ENCODE peak calls at places on chromosomes 1 and 21, in four cellular contexts. One of them, this sample, is unnamed.

GRCh38 chr1:79197421-79197820 is 190.9 kb upstream of the ADGRL4 start:
- DNase-seq in tibial nerve: no peak
- DNase-seq in CD4-positive, alpha-beta T cell: no peak
- DNase-seq in colonic mucosa: no peak
- DNase-seq in this sample: no peak

GRCh38 chr1:244163131-244163530 is 112.0 kb downstream of the ZBTB18 start:
- DNase-seq in CD4-positive, alpha-beta T cell: no peak
- DNase-seq in tibial nerve: no peak
- DNase-seq in colonic mucosa: no peak
- DNase-seq in this sample: no peak

GRCh38 chr21:15441060-15441493 is 288.7 kb upstream of the USP25 start:
- DNase-seq in colonic mucosa: no peak
- DNase-seq in tibial nerve: no peak
- DNase-seq in CD4-positive, alpha-beta T cell: no peak
- DNase-seq in this sample: no peak

GRCh38 chr1:208101661-208102431 is 142.3 kb downstream of the PLXNA2 start:
- DNase-seq in tibial nerve: peak; percentile 40
- DNase-seq in colonic mucosa: peak; percentile 85
- DNase-seq in CD4-positive, alpha-beta T cell: no peak
- DNase-seq in this sample: no peak

GRCh38 chr1:63973005-63973419 is 199.2 kb downstream of the ROR1 start:
- DNase-seq in tibial nerve: no peak
- DNase-seq in colonic mucosa: no peak
- DNase-seq in CD4-positive, alpha-beta T cell: no peak
- DNase-seq in this sample: no peak

GRCh38 chr1:207797229-207797973 is 45.5 kb downstream of the CD46 start:
- DNase-seq in tibial nerve: peak; percentile 85
- DNase-seq in colonic mucosa: peak; percentile 92
- DNase-seq in CD4-positive, alpha-beta T cell: peak; percentile 81
- DNase-seq in this sample: peak; percentile 50

GRCh38 chr1:29849038-29849750 is 612.9 kb downstream of the PTPRU start:
- DNase-seq in tibial nerve: no peak
- DNase-seq in CD4-positive, alpha-beta T cell: peak; percentile 38
- DNase-seq in colonic mucosa: peak; percentile 52
- DNase-seq in this sample: peak; percentile 28

GRCh38 chr1:221087919-221088318 is 208.7 kb downstream of the HLX start:
- DNase-seq in tibial nerve: no peak
- DNase-seq in CD4-positive, alpha-beta T cell: no peak
- DNase-seq in colonic mucosa: no peak
- DNase-seq in this sample: no peak

GRCh38 chr21:34997295-34997694 is 51.8 kb downstream of the RUNX1 start:
- DNase-seq in CD4-positive, alpha-beta T cell: no peak
- DNase-seq in colonic mucosa: no peak
- DNase-seq in tibial nerve: no peak
- DNase-seq in this sample: no peak

GRCh38 chr1:19622204-19622603 is 21.9 kb upstream of the NBL1 start:
- DNase-seq in colonic mucosa: no peak
- DNase-seq in tibial nerve: no peak
- DNase-seq in CD4-positive, alpha-beta T cell: no peak
- DNase-seq in this sample: no peak

GRCh38 chr21:45299864-45300785 is 12.4 kb upstream of the POFUT2 start:
- DNase-seq in colonic mucosa: no peak
- DNase-seq in CD4-positive, alpha-beta T cell: no peak
- DNase-seq in tibial nerve: peak; percentile 6
- DNase-seq in this sample: no peak

GRCh38 chr1:150925080-150925479 is 1.1 kb upstream of the SETDB1 start:
- DNase-seq in colonic mucosa: peak; percentile 30
- DNase-seq in tibial nerve: no peak
- DNase-seq in CD4-positive, alpha-beta T cell: no peak
- DNase-seq in this sample: no peak

GRCh38 chr1:117612517-117613248 is 6.8 kb downstream of the TENT5C start:
- DNase-seq in CD4-positive, alpha-beta T cell: no peak
- DNase-seq in tibial nerve: no peak
- DNase-seq in colonic mucosa: peak; percentile 65
- DNase-seq in this sample: no peak

GRCh38 chr1:205072881-205073280 is 11.4 kb downstream of the TMEM81 start:
- DNase-seq in colonic mucosa: no peak
- DNase-seq in tibial nerve: no peak
- DNase-seq in CD4-positive, alpha-beta T cell: no peak
- DNase-seq in this sample: no peak

GRCh38 chr1:42618866-42619265 is 39.4 kb upstream of the PPIH start:
- DNase-seq in CD4-positive, alpha-beta T cell: no peak
- DNase-seq in tibial nerve: no peak
- DNase-seq in colonic mucosa: no peak
- DNase-seq in this sample: no peak

GRCh38 chr1:185426761-185427698 is 110.0 kb upstream of the IVNS1ABP start:
- DNase-seq in CD4-positive, alpha-beta T cell: no peak
- DNase-seq in tibial nerve: no peak
- DNase-seq in colonic mucosa: no peak
- DNase-seq in this sample: no peak

GRCh38 chr1:228650141-228650540 is 85.1 kb upstream of the RHOU start:
- DNase-seq in CD4-positive, alpha-beta T cell: peak; percentile 31
- DNase-seq in colonic mucosa: no peak
- DNase-seq in tibial nerve: no peak
- DNase-seq in this sample: no peak

GRCh38 chr1:116943438-116943837 is 33.7 kb downstream of the PTGFRN start:
- DNase-seq in colonic mucosa: no peak
- DNase-seq in CD4-positive, alpha-beta T cell: no peak
- DNase-seq in tibial nerve: no peak
- DNase-seq in this sample: no peak

GRCh38 chr1:80640978-80641377 is 1159.8 kb upstream of the ADGRL2 start:
- DNase-seq in tibial nerve: no peak
- DNase-seq in CD4-positive, alpha-beta T cell: no peak
- DNase-seq in colonic mucosa: no peak
- DNase-seq in this sample: no peak

GRCh38 chr1:159250817-159251216 is 46.1 kb downstream of the ACKR1 start:
- DNase-seq in tibial nerve: no peak
- DNase-seq in colonic mucosa: no peak
- DNase-seq in CD4-positive, alpha-beta T cell: no peak
- DNase-seq in this sample: peak; percentile 47

GRCh38 chr1:63617450-63617849 is 24.2 kb downstream of the PGM1 start:
- DNase-seq in tibial nerve: no peak
- DNase-seq in CD4-positive, alpha-beta T cell: no peak
- DNase-seq in colonic mucosa: no peak
- DNase-seq in this sample: no peak

GRCh38 chr1:161763522-161764098 is 2.5 kb upstream of the ATF6 start:
- DNase-seq in CD4-positive, alpha-beta T cell: no peak
- DNase-seq in colonic mucosa: peak; percentile 36
- DNase-seq in tibial nerve: no peak
- DNase-seq in this sample: peak; percentile 39

GRCh38 chr1:9792156-9793042 is 31.4 kb downstream of the CLSTN1 start:
- DNase-seq in CD4-positive, alpha-beta T cell: no peak
- DNase-seq in colonic mucosa: no peak
- DNase-seq in tibial nerve: no peak
- DNase-seq in this sample: no peak

GRCh38 chr1:218466341-218467010 is 121.3 kb downstream of the TGFB2 start:
- DNase-seq in CD4-positive, alpha-beta T cell: no peak
- DNase-seq in tibial nerve: no peak
- DNase-seq in colonic mucosa: no peak
- DNase-seq in this sample: no peak

GRCh38 chr21:32463889-32464300 is 51.4 kb downstream of the EVA1C start:
- DNase-seq in CD4-positive, alpha-beta T cell: no peak
- DNase-seq in colonic mucosa: no peak
- DNase-seq in tibial nerve: no peak
- DNase-seq in this sample: no peak

GRCh38 chr1:111620412-111620971 is 903 bp downstream of the RAP1A start:
- DNase-seq in colonic mucosa: peak; percentile 65
- DNase-seq in CD4-positive, alpha-beta T cell: no peak
- DNase-seq in tibial nerve: no peak
- DNase-seq in this sample: no peak

GRCh38 chr1:239389703-239390102 is 3.3 kb downstream of the CHRM3 start:
- DNase-seq in tibial nerve: no peak
- DNase-seq in colonic mucosa: no peak
- DNase-seq in CD4-positive, alpha-beta T cell: no peak
- DNase-seq in this sample: no peak

GRCh38 chr1:98963359-98963758 is 41.3 kb downstream of the PLPPR5 start:
- DNase-seq in tibial nerve: no peak
- DNase-seq in CD4-positive, alpha-beta T cell: no peak
- DNase-seq in colonic mucosa: no peak
- DNase-seq in this sample: no peak

GRCh38 chr1:3366181-3367051 is 88.0 kb upstream of the ARHGEF16 start:
- DNase-seq in colonic mucosa: no peak
- DNase-seq in CD4-positive, alpha-beta T cell: no peak
- DNase-seq in tibial nerve: no peak
- DNase-seq in this sample: no peak

GRCh38 chr1:213783273-213783672 is 204.5 kb upstream of the PROX1 start:
- DNase-seq in tibial nerve: no peak
- DNase-seq in CD4-positive, alpha-beta T cell: no peak
- DNase-seq in colonic mucosa: no peak
- DNase-seq in this sample: no peak

GRCh38 chr1:57470028-57470427 is 46.2 kb upstream of the DAB1 start:
- DNase-seq in CD4-positive, alpha-beta T cell: no peak
- DNase-seq in tibial nerve: no peak
- DNase-seq in colonic mucosa: no peak
- DNase-seq in this sample: no peak

GRCh38 chr1:35764283-35764682 is 5.5 kb downstream of the CLSPN start:
- DNase-seq in tibial nerve: no peak
- DNase-seq in colonic mucosa: no peak
- DNase-seq in CD4-positive, alpha-beta T cell: no peak
- DNase-seq in this sample: no peak

GRCh38 chr1:181324797-181325616 is 158.3 kb upstream of the CACNA1E start:
- DNase-seq in CD4-positive, alpha-beta T cell: peak; percentile 41
- DNase-seq in tibial nerve: no peak
- DNase-seq in colonic mucosa: no peak
- DNase-seq in this sample: no peak

GRCh38 chr1:227885648-227886502 is 61.9 kb downstream of the WNT9A start:
- DNase-seq in tibial nerve: peak; percentile 65
- DNase-seq in colonic mucosa: peak; percentile 46
- DNase-seq in CD4-positive, alpha-beta T cell: peak; percentile 34
- DNase-seq in this sample: no peak

GRCh38 chr1:53643061-53643880 is 95.7 kb downstream of the GLIS1 start:
- DNase-seq in tibial nerve: no peak
- DNase-seq in colonic mucosa: no peak
- DNase-seq in CD4-positive, alpha-beta T cell: peak; percentile 21
- DNase-seq in this sample: no peak

GRCh38 chr1:2253797-2254480 is 25.8 kb downstream of the SKI start:
- DNase-seq in colonic mucosa: no peak
- DNase-seq in tibial nerve: no peak
- DNase-seq in CD4-positive, alpha-beta T cell: no peak
- DNase-seq in this sample: no peak

GRCh38 chr1:233790662-233791371 is 113.7 kb upstream of the SLC35F3 start:
- DNase-seq in CD4-positive, alpha-beta T cell: no peak
- DNase-seq in tibial nerve: no peak
- DNase-seq in colonic mucosa: peak; percentile 21
- DNase-seq in this sample: peak; percentile 13

GRCh38 chr21:42581676-42582371 is 68.2 kb downstream of the SLC37A1 start:
- DNase-seq in tibial nerve: no peak
- DNase-seq in colonic mucosa: no peak
- DNase-seq in CD4-positive, alpha-beta T cell: no peak
- DNase-seq in this sample: no peak
- H3K27ac ChIP-seq in tibial nerve: no peak overlapping the region
- H3K27ac ChIP-seq in colonic mucosa: no peak overlapping the region
- H3K27ac ChIP-seq in CD4-positive, alpha-beta T cell: no peak overlapping the region
- H3K27ac ChIP-seq in this sample: no peak overlapping the region

DNA sequence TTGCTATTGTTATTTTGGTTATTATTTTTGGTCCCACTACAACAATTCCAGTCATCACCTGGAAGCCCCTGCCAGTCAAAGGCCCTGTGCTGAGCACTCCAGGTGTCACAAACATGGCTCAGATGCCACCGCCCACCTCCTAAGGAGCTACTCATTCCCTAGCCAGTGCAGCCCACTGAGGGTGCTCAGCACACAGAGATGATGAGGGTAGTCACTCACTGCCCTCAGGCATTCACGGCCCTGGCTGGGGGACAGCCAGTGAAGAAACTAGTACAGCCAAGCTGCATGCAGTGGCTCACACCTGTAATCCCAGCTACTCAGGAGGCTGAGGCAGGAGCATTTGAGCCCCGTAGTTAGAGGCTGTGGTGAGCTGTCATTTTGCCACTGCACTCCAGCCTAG is 42.3 kb downstream of the NIPAL3 start:
- DNase-seq in colonic mucosa: no peak
- DNase-seq in CD4-positive, alpha-beta T cell: no peak
- DNase-seq in tibial nerve: no peak
- DNase-seq in this sample: no peak
- H3K27ac ChIP-seq in colonic mucosa: no peak overlapping the region
- H3K27ac ChIP-seq in CD4-positive, alpha-beta T cell: no peak overlapping the region
- H3K27ac ChIP-seq in tibial nerve: no peak overlapping the region
- H3K27ac ChIP-seq in this sample: no peak overlapping the region

GRCh38 chr1:7116001-7116400 is 330.7 kb downstream of the CAMTA1 start:
- DNase-seq in tibial nerve: no peak
- DNase-seq in CD4-positive, alpha-beta T cell: no peak
- DNase-seq in colonic mucosa: no peak
- DNase-seq in this sample: no peak

GRCh38 chr1:7121622-7121988 is 336.4 kb downstream of the CAMTA1 start:
- DNase-seq in colonic mucosa: no peak
- DNase-seq in tibial nerve: no peak
- DNase-seq in CD4-positive, alpha-beta T cell: no peak
- DNase-seq in this sample: no peak

GRCh38 chr1:7117265-7117598 is 332.0 kb downstream of the CAMTA1 start:
- DNase-seq in tibial nerve: no peak
- DNase-seq in CD4-positive, alpha-beta T cell: no peak
- DNase-seq in colonic mucosa: no peak
- DNase-seq in this sample: no peak

GRCh38 chr1:7120863-7121621 is 335.8 kb downstream of the CAMTA1 start:
- DNase-seq in CD4-positive, alpha-beta T cell: no peak
- DNase-seq in tibial nerve: no peak
- DNase-seq in colonic mucosa: no peak
- DNase-seq in this sample: no peak

GRCh38 chr1:7117599-7118281 is 332.5 kb downstream of the CAMTA1 start:
- DNase-seq in tibial nerve: peak; percentile 17
- DNase-seq in CD4-positive, alpha-beta T cell: no peak
- DNase-seq in colonic mucosa: no peak
- DNase-seq in this sample: no peak
- H3K27ac ChIP-seq in tibial nerve: no peak overlapping the region
- H3K27ac ChIP-seq in CD4-positive, alpha-beta T cell: no peak overlapping the region
- H3K27ac ChIP-seq in colonic mucosa: no peak overlapping the region
- H3K27ac ChIP-seq in this sample: no peak overlapping the region

GRCh38 chr1:31425301-31426081 is 12.5 kb downstream of the SERINC2 start:
- DNase-seq in CD4-positive, alpha-beta T cell: no peak
- DNase-seq in tibial nerve: no peak
- DNase-seq in colonic mucosa: no peak
- DNase-seq in this sample: no peak
- H3K27ac ChIP-seq in CD4-positive, alpha-beta T cell: no peak overlapping the region
- H3K27ac ChIP-seq in tibial nerve: no peak overlapping the region
- H3K27ac ChIP-seq in colonic mucosa: no peak overlapping the region
- H3K27ac ChIP-seq in this sample: no peak overlapping the region

DNA sequence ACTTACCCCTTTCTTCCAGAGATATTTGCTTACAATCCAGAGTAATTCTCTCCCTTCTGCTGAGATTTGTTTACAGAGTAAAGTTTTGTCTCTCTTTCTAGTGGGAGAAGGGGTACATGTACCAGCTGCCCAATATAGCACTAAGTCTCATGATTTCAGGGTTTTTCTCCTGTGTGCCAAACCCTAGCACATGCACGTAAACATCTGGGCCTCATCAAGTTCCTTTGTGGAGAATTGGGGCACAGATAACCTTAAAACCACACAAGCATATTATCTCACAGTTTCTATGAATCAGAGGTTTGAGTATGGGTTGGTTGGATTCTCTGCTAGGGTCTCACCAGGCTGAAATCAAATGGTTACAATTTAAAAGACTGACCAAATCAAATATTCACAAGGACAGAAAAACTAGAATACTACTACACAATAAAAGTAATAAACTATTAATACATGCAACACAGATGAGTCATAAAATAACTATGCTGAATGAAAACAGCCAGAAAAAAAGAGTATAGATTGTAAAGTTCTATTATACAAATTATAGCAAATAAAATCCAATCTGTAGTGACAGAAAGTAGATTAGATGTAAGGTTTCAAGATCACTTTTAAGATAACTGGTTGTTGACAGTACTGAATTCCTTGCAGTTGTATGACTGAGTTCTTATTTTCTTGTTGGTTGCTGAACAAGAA is 347.4 kb upstream of the PTBP2 start:
- DNase-seq in colonic mucosa: no peak
- DNase-seq in CD4-positive, alpha-beta T cell: no peak
- DNase-seq in tibial nerve: no peak
- DNase-seq in this sample: no peak
- H3K27ac ChIP-seq in colonic mucosa: no peak overlapping the region
- H3K27ac ChIP-seq in CD4-positive, alpha-beta T cell: no peak overlapping the region
- H3K27ac ChIP-seq in tibial nerve: no peak overlapping the region
- H3K27ac ChIP-seq in this sample: no peak overlapping the region

This sample was measured in HL-60.